ENCODE peak calls at places on chromosomes 12 and 14, in ten cellular contexts. M, W, Y, R, P, D, B, I, U and O are unnamed samples.

GRCh38 chr14:64951724-64952123 is 9.2 kb upstream of the GPX2 start:
- DNase-seq in P (no peak), Y (no peak), I (no peak), U (no peak), R (no peak), M (no peak), D (no peak), W (no peak), B (no peak), O (no peak)

GRCh38 chr12:78571953-78572352 is 292.6 kb upstream of the SYT1 start:
- DNase-seq in R (no peak), I (no peak), M (no peak), D (no peak), U (no peak), W (no peak), P (peak; percentile 37), Y (no peak), B (no peak), O (no peak)

GRCh38 chr12:25829192-25829591 is 129.3 kb upstream of the RASSF8 start:
- DNase-seq in P (no peak), U (no peak), M (no peak), W (no peak), Y (no peak), I (no peak), D (peak; percentile 87), R (peak; percentile 91), B (no peak), O (no peak)

GRCh38 chr12:72146495-72146894 is 125.7 kb upstream of the TRHDE start:
- DNase-seq in I (no peak), W (no peak), D (no peak), M (no peak), R (no peak), U (no peak), P (no peak), Y (no peak), B (no peak), O (no peak)

GRCh38 chr14:40616579-40616978 is 990.1 kb upstream of the LRFN5 start:
- DNase-seq in W (no peak), B (no peak), D (no peak), Y (no peak), I (no peak), R (no peak), P (no peak), U (no peak), M (no peak), O (no peak)

GRCh38 chr12:69509308-69509736 is 39.1 kb downstream of the FRS2 start:
- DNase-seq in M (no peak), I (no peak), R (no peak), D (no peak), W (no peak), U (no peak), Y (no peak), B (no peak), P (no peak), O (no peak)

GRCh38 chr12:92362785-92363184 is 217.1 kb upstream of the BTG1 start:
- DNase-seq in M (no peak), P (no peak), R (no peak), Y (no peak), W (no peak), U (peak; percentile 40), I (no peak), D (no peak), B (no peak), O (no peak)

GRCh38 chr14:37197421-37198272 is at the start of gene MIPOL1:
- DNase-seq in P (peak; percentile 92), R (peak; percentile 75), M (peak; percentile 95), I (peak; percentile 91), D (peak; percentile 96), W (no peak), B (peak; percentile 67), U (peak; percentile 77), Y (no peak), O (peak; percentile 88)

GRCh38 chr14:85401396-85401795 is 128.5 kb upstream of the FLRT2 start:
- DNase-seq in B (no peak), Y (no peak), M (no peak), W (no peak), D (no peak), U (no peak), R (no peak), P (no peak), I (no peak), O (no peak)

GRCh38 chr12:108299980-108300696 is 39.0 kb downstream of the CMKLR1 start:
- DNase-seq in R (no peak), B (no peak), U (no peak), D (no peak), W (no peak), I (no peak), Y (no peak), P (no peak), M (no peak), O (no peak)

GRCh38 chr14:29282169-29282568 is 515.6 kb downstream of the FOXG1 start:
- DNase-seq in U (no peak), M (no peak), W (no peak), R (peak; percentile 14), D (peak; percentile 5), P (no peak), Y (no peak), I (no peak), B (no peak), O (no peak)

GRCh38 chr12:52494518-52494917 is 1.5 kb upstream of the KRT6A start:
- DNase-seq in Y (no peak), I (peak; percentile 60), P (no peak), W (no peak), R (no peak), M (no peak), B (no peak), D (no peak), U (no peak), O (peak; percentile 79)